ENCODE peak calls at places on chromosomes 16 and 17, in five cellular contexts. H, Y, D, X and N are unnamed samples.

GRCh38 chr17:45823598-45823997 is 21.1 kb upstream of the SPPL2C start:
- DNase-seq in H (no peak), Y (no peak), D (no peak), X (no peak), N (no peak)

GRCh38 chr17:52049051-52049450 is 109.5 kb downstream of the CA10 start:
- DNase-seq in H (no peak), Y (no peak), D (no peak), X (no peak), N (no peak)

GRCh38 chr16:66459878-66460277 is 32.8 kb downstream of the BEAN1 start:
- DNase-seq in H (peak), Y (no peak), D (no peak), X (no peak), N (no peak)

GRCh38 chr16:47359478-47359877 is 101.4 kb downstream of the ITFG1 start:
- DNase-seq in H (no peak), Y (no peak), D (no peak), X (no peak), N (no peak)

GRCh38 chr17:38454528-38454927 is 26.3 kb downstream of the ARHGAP23 start:
- DNase-seq in H (peak), Y (peak), D (peak), X (peak), N (no peak)

GRCh38 chr17:40095356-40095943 is 4.9 kb downstream of the NR1D1 start:
- DNase-seq in H (no peak), Y (no peak), D (peak), X (no peak), N (no peak)

GRCh38 chr17:56173958-56174357 is 20.7 kb downstream of the ANKFN1 start:
- DNase-seq in H (no peak), Y (no peak), D (no peak), X (no peak), N (peak)

GRCh38 chr16:69131749-69132423 is 502 bp downstream of the CHTF8 start:
- DNase-seq in H (peak), Y (peak), D (peak), X (peak), N (peak)

GRCh38 chr16:27920391-27920891 is 143.1 kb downstream of the GSG1L start:
- DNase-seq in H (peak), Y (no peak), D (no peak), X (peak), N (no peak)

GRCh38 chr17:27180322-27180721 is 113.6 kb upstream of the WSB1 start:
- DNase-seq in H (no peak), Y (no peak), D (no peak), X (no peak), N (no peak)

GRCh38 chr16:71537643-71538042 is 11.4 kb downstream of the CHST4 start:
- DNase-seq in H (no peak), Y (no peak), D (peak), X (peak), N (peak)

GRCh38 chr16:641326-642188 is at the start of gene MCRIP2:
- DNase-seq in H (peak), Y (peak), D (peak), X (peak), N (peak)

GRCh38 chr17:31459716-31460115 is 68.2 kb downstream of the RAB11FIP4 start:
- DNase-seq in H (no peak), Y (no peak), D (no peak), X (no peak), N (no peak)

GRCh38 chr17:61005358-61005757 is 327.7 kb downstream of the BCAS3 start:
- DNase-seq in H (no peak), Y (no peak), D (no peak), X (no peak), N (no peak)

GRCh38 chr17:181213-182163 is at the start of gene DOC2B:
- DNase-seq in H (peak), Y (no peak), D (peak), X (peak), N (no peak)

GRCh38 chr16:29738514-29738913 is 7.3 kb downstream of the C16orf54 start:
- DNase-seq in H (no peak), Y (no peak), D (no peak), X (no peak), N (peak)

GRCh38 chr17:78211032-78211431 is 3.0 kb upstream of the BIRC5 start:
- DNase-seq in H (no peak), Y (no peak), D (no peak), X (no peak), N (no peak)

GRCh38 chr16:49997721-49998251 is 27.2 kb upstream of the CNEP1R1 start:
- DNase-seq in H (no peak), Y (no peak), D (no peak), X (no peak), N (no peak)

GRCh38 chr17:42554250-42555121 is 1.8 kb downstream of the HSD17B1 start:
- DNase-seq in H (peak), Y (peak), D (peak), X (peak), N (peak)

GRCh38 chr17:82242698-82242976 is 13.8 kb downstream of the SLC16A3 start:
- DNase-seq in H (no peak), Y (no peak), D (peak), X (no peak), N (no peak)

GRCh38 chr16:72819345-72819744 is 228.6 kb downstream of the ZFHX3 start:
- DNase-seq in H (no peak), Y (no peak), D (no peak), X (peak), N (no peak)

GRCh38 chr16:56189990-56190902 is 1.0 kb upstream of the GNAO1 start:
- DNase-seq in H (no peak), Y (no peak), D (peak), X (no peak), N (no peak)

GRCh38 chr16:19886061-19886792 is 1.6 kb upstream of the GPRC5B start:
- DNase-seq in H (peak), Y (peak), D (peak), X (peak), N (peak)

GRCh38 chr16:19884611-19885455 is at the start of gene GPRC5B:
- DNase-seq in H (peak), Y (no peak), D (peak), X (peak), N (no peak)

GRCh38 chr16:19884021-19884485 is 595 bp downstream of the GPRC5B start:
- DNase-seq in H (no peak), Y (no peak), D (peak), X (no peak), N (no peak)

GRCh38 chr16:19883296-19883951 is 1.2 kb downstream of the GPRC5B start:
- DNase-seq in H (peak), Y (peak), D (peak), X (no peak), N (no peak)

GRCh38 chr16:19885456-19886060 is 910 bp upstream of the GPRC5B start:
- DNase-seq in H (peak), Y (no peak), D (no peak), X (no peak), N (no peak)
- H3K4me3 ChIP-seq in H (peak), Y (peak), D (peak), X (no peak), N (no peak)

GRCh38 chr16:12204601-12205000 is 228.1 kb downstream of the SNX29 start:
- DNase-seq in H (no peak), Y (no peak), D (no peak), X (no peak), N (no peak)

GRCh38 chr16:12203780-12204351 is 227.3 kb downstream of the SNX29 start:
- DNase-seq in H (no peak), Y (no peak), D (no peak), X (no peak), N (no peak)

GRCh38 chr16:12199524-12199923 is 223.0 kb downstream of the SNX29 start:
- DNase-seq in H (no peak), Y (no peak), D (no peak), X (no peak), N (no peak)

GRCh38 chr16:12201863-12202262 is 225.3 kb downstream of the SNX29 start:
- DNase-seq in H (no peak), Y (no peak), D (no peak), X (no peak), N (no peak)

GRCh38 chr16:12201216-12201615 is 224.7 kb downstream of the SNX29 start:
- DNase-seq in H (no peak), Y (no peak), D (no peak), X (no peak), N (no peak)
- H3K4me3 ChIP-seq in H (no peak), Y (no peak), D (no peak), X (no peak), N (no peak)

DNA sequence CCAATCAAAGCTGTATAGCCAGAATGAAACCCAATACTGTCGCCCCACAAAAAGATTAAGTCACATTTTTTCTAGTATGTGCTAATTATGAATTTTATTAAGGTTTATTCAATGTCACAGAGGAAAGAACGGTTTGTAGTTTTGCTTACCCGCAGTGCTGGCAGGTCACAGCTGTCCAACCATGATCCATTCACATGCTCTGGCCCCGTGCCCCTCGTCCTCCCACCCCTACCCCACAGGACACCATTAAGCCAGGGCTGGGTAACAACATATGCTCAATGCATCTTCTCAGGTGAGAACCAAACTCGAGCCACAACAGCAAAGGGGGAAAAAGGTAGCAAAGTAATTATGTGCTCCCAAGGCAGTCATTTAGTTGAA is 589 bp upstream of the FBF1 start:
- DNase-seq in H (no peak), Y (no peak), D (no peak), X (no peak), N (no peak)
- H3K4me3 ChIP-seq in H (no peak), Y (peak), D (peak), X (no peak), N (peak)

DNA sequence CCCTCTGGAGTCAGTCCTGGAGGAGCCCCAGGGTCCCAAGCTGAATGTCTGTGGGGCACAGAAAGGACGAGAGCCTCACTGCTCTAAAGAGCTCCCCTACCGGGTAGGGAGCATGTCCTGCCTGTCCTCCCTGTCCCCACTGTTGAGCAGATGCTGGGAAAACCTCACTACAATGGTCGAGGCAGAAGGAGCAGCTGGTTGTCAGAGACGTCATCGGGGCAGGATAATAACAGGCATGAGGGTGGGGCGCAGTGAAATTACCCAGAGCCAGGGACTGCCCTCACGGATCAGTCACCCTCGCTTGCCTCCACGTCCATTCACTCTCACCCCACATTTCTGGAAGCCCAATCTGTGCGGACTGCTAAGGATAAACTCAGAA is 538 bp downstream of the TM4SF5 start:
- DNase-seq in H (no peak), Y (no peak), D (no peak), X (no peak), N (no peak)
- H3K4me3 ChIP-seq in H (no peak), Y (no peak), D (no peak), X (no peak), N (no peak)

GRCh38 chr16:88068476-88069396 is 117.5 kb downstream of the BANP start:
- DNase-seq in H (no peak), Y (no peak), D (peak), X (no peak), N (no peak)

GRCh38 chr16:88070341-88070740 is 119.1 kb downstream of the BANP start:
- DNase-seq in H (no peak), Y (no peak), D (peak), X (no peak), N (no peak)

GRCh38 chr16:88070989-88071625 is 119.9 kb downstream of the BANP start:
- DNase-seq in H (no peak), Y (no peak), D (peak), X (no peak), N (no peak)

GRCh38 chr16:88067530-88068411 is 116.5 kb downstream of the BANP start:
- DNase-seq in H (peak), Y (no peak), D (peak), X (no peak), N (no peak)

GRCh38 chr16:88069397-88070168 is 118.3 kb downstream of the BANP start:
- DNase-seq in H (no peak), Y (no peak), D (peak), X (no peak), N (no peak)
- H3K4me3 ChIP-seq in H (no peak), Y (no peak), D (no peak), X (no peak), N (no peak)

GRCh38 chr17:48995871-48996695 is 1.1 kb upstream of the IGF2BP1 start:
- DNase-seq in H (no peak), Y (no peak), D (no peak), X (no peak), N (peak)

GRCh38 chr17:48997103-48997826 is at the start of gene IGF2BP1:
- DNase-seq in H (no peak), Y (no peak), D (no peak), X (peak), N (peak)

GRCh38 chr17:48996696-48997102 is 486 bp upstream of the IGF2BP1 start:
- DNase-seq in H (no peak), Y (no peak), D (no peak), X (no peak), N (no peak)

GRCh38 chr17:48998557-48999440 is 1.6 kb downstream of the IGF2BP1 start:
- DNase-seq in H (no peak), Y (no peak), D (no peak), X (no peak), N (peak)

GRCh38 chr17:48997827-48998556 is 807 bp downstream of the IGF2BP1 start:
- DNase-seq in H (no peak), Y (no peak), D (no peak), X (no peak), N (no peak)
- H3K4me3 ChIP-seq in H (no peak), Y (peak), D (no peak), X (peak), N (peak)

GRCh38 chr17:73420897-73421296 is 109.1 kb upstream of the CDC42EP4 start:
- DNase-seq in H (no peak), Y (no peak), D (peak), X (peak), N (peak)
- H3K4me3 ChIP-seq in H (no peak), Y (no peak), D (no peak), X (no peak), N (no peak)

GRCh38 chr16:80936410-80936809 is 70.3 kb downstream of the CMC2 start:
- DNase-seq in H (no peak), Y (no peak), D (no peak), X (no peak), N (no peak)

GRCh38 chr16:80931985-80932720 is 74.5 kb downstream of the CMC2 start:
- DNase-seq in H (peak), Y (no peak), D (peak), X (no peak), N (no peak)

GRCh38 chr16:80935691-80936090 is 71.0 kb downstream of the CMC2 start:
- DNase-seq in H (no peak), Y (no peak), D (no peak), X (no peak), N (no peak)

GRCh38 chr16:80931661-80931984 is 75.1 kb downstream of the CMC2 start:
- DNase-seq in H (no peak), Y (no peak), D (no peak), X (no peak), N (no peak)

GRCh38 chr16:80932725-80933124 is 74.0 kb downstream of the CMC2 start:
- DNase-seq in H (no peak), Y (no peak), D (peak), X (peak), N (no peak)
- H3K4me3 ChIP-seq in H (peak), Y (peak), D (peak), X (no peak), N (no peak)

DNA sequence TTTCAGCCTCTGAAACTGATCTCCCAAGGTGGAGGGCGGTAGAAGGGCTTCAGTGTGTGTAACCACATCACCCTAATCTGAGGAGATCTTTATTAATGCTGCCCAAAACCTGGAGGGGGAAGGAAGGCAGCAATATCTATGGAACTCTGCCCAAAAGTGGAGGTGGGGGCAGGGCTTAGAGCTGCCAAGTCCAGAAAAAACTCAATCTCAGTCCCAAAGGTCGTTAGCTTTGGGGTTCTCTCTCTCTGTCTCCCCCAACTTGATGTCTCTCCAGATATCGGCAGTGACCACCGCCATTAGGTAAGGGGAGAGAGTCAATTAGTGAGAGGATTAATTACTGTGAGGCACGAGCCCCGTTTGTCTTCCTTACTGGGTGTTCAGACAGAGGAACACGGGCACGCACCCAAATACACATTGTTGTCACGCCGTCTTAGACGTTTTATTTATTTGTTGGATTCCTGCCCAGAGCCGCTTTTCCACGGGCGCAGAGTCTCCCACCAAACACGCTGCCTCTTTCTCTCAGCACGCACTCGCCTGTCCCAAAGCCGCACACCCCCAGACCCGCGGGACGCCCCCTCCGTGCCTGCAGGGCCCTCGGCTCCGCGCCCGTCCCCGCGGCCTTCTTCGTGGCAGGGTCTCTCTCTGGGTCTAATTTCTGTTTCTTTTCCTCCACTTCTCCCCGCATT is 5.4 kb upstream of the LHX1 start:
- DNase-seq in H (no peak), Y (no peak), D (no peak), X (no peak), N (no peak)
- H3K4me3 ChIP-seq in H (no peak), Y (no peak), D (peak), X (no peak), N (no peak)

DNA sequence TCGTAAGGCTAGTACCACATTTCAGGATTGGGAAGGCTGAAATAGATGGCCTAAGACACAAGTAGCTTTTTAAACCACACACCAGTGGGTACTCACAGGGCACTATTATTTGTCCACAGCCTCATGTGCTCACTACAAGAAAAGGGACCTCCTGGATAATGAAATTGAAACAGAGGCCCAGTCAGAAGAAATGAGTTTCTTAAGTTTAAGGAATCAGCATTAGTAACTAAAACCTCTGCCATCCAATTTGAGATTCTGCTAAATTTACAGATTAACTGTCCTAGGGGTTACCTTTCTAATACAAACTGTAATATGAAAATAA is 3.0 kb downstream of the USP7 start:
- DNase-seq in H (no peak), Y (no peak), D (no peak), X (no peak), N (no peak)
- H3K4me3 ChIP-seq in H (no peak), Y (no peak), D (no peak), X (no peak), N (peak)